ENCODE peak calls at places on chromosomes 16 and 17, in seven cellular contexts. O is neuronal stem cell, H is IMR-90, X is PC-9, Y is esophagus squamous epithelium, K is aorta, F is DND-41. R is an unnamed sample.

GRCh38 chr16:57627184-57627871 is 1.1 kb upstream of the ADGRG1 start:
- DNase-seq in O (peak; percentile 38), H (peak; percentile 85), X (peak; percentile 70), Y (no peak), K (no peak), F (no peak), R (no peak)

GRCh38 chr17:16328997-16329396 is 24.3 kb downstream of the CENPV start:
- DNase-seq in O (no peak), H (no peak), X (no peak), Y (no peak), K (no peak), F (no peak), R (peak; percentile 28)

GRCh38 chr16:73065617-73066313 is 17.8 kb upstream of the ZFHX3 start:
- DNase-seq in O (peak; percentile 21), H (no peak), X (no peak), Y (no peak), K (peak; percentile 80), F (no peak), R (no peak)

GRCh38 chr16:55411231-55411630 is 67.8 kb upstream of the MMP2 start:
- DNase-seq in O (no peak), H (peak; percentile 5), X (no peak), Y (no peak), K (no peak), F (no peak), R (no peak)

GRCh38 chr16:57470683-57471082 is 8.2 kb downstream of the POLR2C start:
- DNase-seq in O (no peak), H (no peak), X (no peak), Y (no peak), K (no peak), F (no peak), R (peak; percentile 81)

GRCh38 chr16:70540994-70541393 is 17.4 kb downstream of the SF3B3 start:
- DNase-seq in O (no peak), H (no peak), X (no peak), Y (no peak), K (no peak), F (no peak), R (no peak)

GRCh38 chr17:2685696-2686095 is 25.9 kb downstream of the CLUH start:
- DNase-seq in O (no peak), H (no peak), X (no peak), Y (no peak), K (no peak), F (no peak), R (peak; percentile 15)

GRCh38 chr17:83058478-83059167 is 20.8 kb upstream of the METRNL start:
- DNase-seq in O (no peak), H (no peak), X (no peak), Y (no peak), K (no peak), F (no peak), R (peak; percentile 14)

GRCh38 chr17:4771519-4772234 is at the start of gene TM4SF5:
- DNase-seq in O (no peak), H (no peak), X (peak; percentile 23), Y (no peak), K (no peak), F (peak; percentile 41), R (peak; percentile 92)

GRCh38 chr16:86590501-86591144 is 12.3 kb downstream of the FOXL1 start:
- DNase-seq in O (no peak), H (peak; percentile 96), X (no peak), Y (no peak), K (no peak), F (no peak), R (no peak)

GRCh38 chr17:73290399-73291259 is 21.2 kb downstream of the CDC42EP4 start:
- DNase-seq in O (no peak), H (no peak), X (no peak), Y (no peak), K (no peak), F (no peak), R (no peak)

GRCh38 chr17:71184716-71185115 is 936.1 kb upstream of the SOX9 start:
- DNase-seq in O (no peak), H (no peak), X (no peak), Y (no peak), K (no peak), F (no peak), R (no peak)

GRCh38 chr17:57142925-57143324 is 57.9 kb downstream of the AKAP1 start:
- DNase-seq in O (no peak), H (no peak), X (no peak), Y (no peak), K (no peak), F (no peak), R (no peak)

GRCh38 chr16:17408296-17408695 is 62.5 kb downstream of the XYLT1 start:
- DNase-seq in O (no peak), H (no peak), X (no peak), Y (no peak), K (no peak), F (no peak), R (no peak)

GRCh38 chr16:81796585-81797346 is 17.7 kb downstream of the PLCG2 start:
- DNase-seq in O (no peak), H (no peak), X (no peak), Y (no peak), K (peak; percentile 23), F (no peak), R (no peak)

GRCh38 chr17:41481051-41481450 is at the start of gene KRT35:
- DNase-seq in O (no peak), H (no peak), X (no peak), Y (no peak), K (no peak), F (no peak), R (no peak)

GRCh38 chr16:10343124-10343760 is 42.6 kb upstream of the ATF7IP2 start:
- DNase-seq in O (no peak), H (no peak), X (no peak), Y (no peak), K (no peak), F (no peak), R (no peak)
- H3K9me3 ChIP-seq in O (no peaks in the 10 kb centered on the region), H (peaks cover 8% of the 10 kb centered on the region), X (peaks cover 12% of the 10 kb centered on the region), Y (peaks cover 25% of the 10 kb centered on the region), K (peaks cover 13% of the 10 kb centered on the region), F (peaks cover 47% of the 10 kb centered on the region), R (no peaks in the 10 kb centered on the region)

GRCh38 chr17:27413295-27413694 is 43.0 kb upstream of the KSR1 start:
- DNase-seq in O (no peak), H (no peak), X (no peak), Y (no peak), K (no peak), F (no peak), R (no peak)

GRCh38 chr17:27402943-27403342 is 53.3 kb upstream of the KSR1 start:
- DNase-seq in O (no peak), H (no peak), X (no peak), Y (no peak), K (no peak), F (no peak), R (no peak)

GRCh38 chr17:27403480-27404005 is 52.7 kb upstream of the KSR1 start:
- DNase-seq in O (no peak), H (no peak), X (no peak), Y (no peak), K (no peak), F (no peak), R (no peak)

GRCh38 chr17:27408891-27409290 is 47.4 kb upstream of the KSR1 start:
- DNase-seq in O (no peak), H (peak; percentile 38), X (no peak), Y (no peak), K (no peak), F (no peak), R (no peak)

DNA sequence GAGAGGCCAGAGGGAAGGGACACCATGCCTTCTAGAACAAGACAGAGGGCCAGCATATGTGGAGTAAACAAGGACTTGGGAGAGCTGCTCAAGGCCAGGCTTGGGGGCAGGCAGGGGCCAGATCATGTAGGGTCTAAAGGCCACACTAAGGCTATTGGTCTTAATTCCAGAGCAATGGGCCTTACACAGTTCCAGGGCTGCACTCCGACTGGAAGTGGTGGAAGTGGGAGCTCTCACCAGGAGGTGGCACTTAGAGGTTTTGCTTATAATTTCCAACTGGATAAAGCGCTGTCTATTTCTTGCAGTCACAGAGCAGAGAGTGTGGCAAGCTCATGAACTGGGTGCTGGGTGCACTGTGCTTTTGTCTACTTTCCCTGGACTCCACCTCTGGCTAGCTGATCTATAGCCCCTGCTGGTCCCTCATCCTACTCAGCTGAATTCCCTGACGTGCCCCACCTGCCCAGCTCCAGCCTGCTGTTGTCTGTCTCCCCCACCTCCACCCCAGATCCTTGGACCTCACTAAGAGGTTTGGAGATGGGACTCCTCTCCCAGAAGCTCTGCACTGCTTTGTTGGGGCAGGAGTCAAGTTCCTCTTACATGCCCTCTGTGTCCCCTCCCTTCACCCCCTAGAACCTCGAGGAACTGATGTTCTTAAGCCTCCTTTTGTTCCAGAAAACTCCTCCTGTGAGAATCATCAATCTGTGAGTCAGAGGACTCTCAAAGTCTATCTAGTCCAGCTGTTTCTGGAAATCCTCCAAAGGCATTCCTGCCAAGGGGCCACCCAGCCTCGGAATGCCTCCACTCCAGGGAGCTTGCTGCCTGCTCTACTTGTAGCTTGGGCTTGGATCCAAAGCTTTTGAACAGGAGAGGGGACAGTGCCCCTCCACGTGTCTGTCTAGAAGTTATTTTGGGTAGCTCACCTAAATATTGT is 48.1 kb upstream of the KSR1 start:
- DNase-seq in O (no peak), H (peak; percentile 51), X (peak; percentile 53), Y (no peak), K (no peak), F (no peak), R (no peak)
- H3K4me3 ChIP-seq in O (no peak overlapping the region), H (no peak overlapping the region), X (no peak overlapping the region), Y (no peak overlapping the region), K (no peak overlapping the region), F (no peak overlapping the region), R (no peak overlapping the region)

GRCh38 chr17:14311979-14312378 is 11.1 kb downstream of the HS3ST3B1 start:
- DNase-seq in O (no peak), H (no peak), X (no peak), Y (no peak), K (no peak), F (no peak), R (no peak)

GRCh38 chr17:14311186-14311705 is 10.4 kb downstream of the HS3ST3B1 start:
- DNase-seq in O (no peak), H (no peak), X (no peak), Y (no peak), K (no peak), F (no peak), R (no peak)

GRCh38 chr17:14310101-14310500 is 9.2 kb downstream of the HS3ST3B1 start:
- DNase-seq in O (no peak), H (no peak), X (no peak), Y (no peak), K (no peak), F (no peak), R (no peak)

GRCh38 chr17:14310584-14310983 is 9.7 kb downstream of the HS3ST3B1 start:
- DNase-seq in O (no peak), H (no peak), X (no peak), Y (no peak), K (no peak), F (no peak), R (no peak)

GRCh38 chr17:14312522-14312921 is 11.6 kb downstream of the HS3ST3B1 start:
- DNase-seq in O (no peak), H (no peak), X (no peak), Y (no peak), K (no peak), F (no peak), R (no peak)
- H3K27me3 ChIP-seq in O (no peaks in the 10 kb centered on the region), H (no peaks in the 10 kb centered on the region), X (peaks cover 38% of the 10 kb centered on the region), Y (no peaks in the 10 kb centered on the region), K (no peaks in the 10 kb centered on the region), F (no peaks in the 10 kb centered on the region), R (peaks cover 8% of the 10 kb centered on the region)

DNA sequence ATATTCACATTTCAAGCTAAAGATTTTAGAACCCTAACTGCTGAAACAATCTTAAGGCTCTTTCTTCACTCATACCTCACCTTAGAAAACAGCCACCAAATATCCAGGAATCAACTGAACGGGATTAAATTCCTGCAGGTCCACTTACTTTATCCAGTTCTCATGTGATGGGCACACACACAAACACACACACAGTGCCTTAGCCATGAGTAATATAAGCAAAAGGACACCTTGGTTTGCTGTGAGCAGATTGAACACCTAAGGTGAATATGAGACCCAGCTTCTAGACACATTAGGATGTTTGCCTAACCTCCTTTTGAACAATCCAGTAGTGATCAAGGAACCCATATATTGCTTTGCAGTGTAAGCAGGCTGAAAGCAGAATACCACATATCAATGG is 81.5 kb downstream of the TUBD1 start:
- DNase-seq in O (no peak), H (no peak), X (peak; percentile 12), Y (no peak), K (no peak), F (no peak), R (no peak)
- H3K9me3 ChIP-seq in O (no peaks in the 10 kb centered on the region), H (no peaks in the 10 kb centered on the region), X (no peaks in the 10 kb centered on the region), Y (no peaks in the 10 kb centered on the region), K (no peaks in the 10 kb centered on the region), F (no peaks in the 10 kb centered on the region), R (no peaks in the 10 kb centered on the region)